ENCODE peak calls at places on chromosome 15, in eight cellular contexts. P, C, H, R, F, B, I and U are unnamed samples.

GRCh38 chr15:29871401-29871800 is 49.1 kb upstream of the TJP1 start:
- DNase-seq in B (no peak), I (peak), H (no peak), P (no peak), F (peak), R (no peak), C (no peak), U (no peak)

GRCh38 chr15:93107646-93108045 is 18.6 kb upstream of the RGMA start:
- DNase-seq in I (no peak), C (no peak), B (no peak), R (no peak), F (no peak), P (no peak), H (no peak), U (no peak)

GRCh38 chr15:100438570-100438969 is 90.2 kb downstream of the CERS3 start:
- DNase-seq in B (no peak), C (peak), P (peak), F (peak), I (peak), R (peak), H (no peak), U (no peak)

GRCh38 chr15:89362203-89363101 is 27.8 kb upstream of the POLG start:
- DNase-seq in P (no peak), C (no peak), I (no peak), R (no peak), F (peak), H (no peak), B (no peak), U (no peak)

GRCh38 chr15:92092391-92092790 is 238.9 kb downstream of the SLCO3A1 start:
- DNase-seq in H (no peak), P (no peak), B (no peak), I (no peak), F (no peak), C (no peak), R (no peak), U (no peak)

GRCh38 chr15:51731549-51732267 is 5.7 kb downstream of the LYSMD2 start:
- DNase-seq in P (peak), B (peak), F (no peak), R (peak), H (no peak), I (no peak), C (peak), U (peak)

GRCh38 chr15:51736069-51736468 is 1.4 kb downstream of the LYSMD2 start:
- DNase-seq in I (no peak), C (no peak), R (no peak), B (peak), H (no peak), F (no peak), P (peak), U (no peak)

GRCh38 chr15:76342046-76342381 is 5.4 kb downstream of the ISL2 start:
- DNase-seq in C (no peak), P (no peak), H (peak), B (peak), F (no peak), I (no peak), R (no peak), U (peak)

GRCh38 chr15:58770857-58771620 is at the start of gene MINDY2:
- DNase-seq in F (peak), C (peak), H (peak), B (peak), P (peak), I (peak), R (peak), U (peak)

GRCh38 chr15:58775402-58775801 is 4.3 kb downstream of the MINDY2 start:
- DNase-seq in H (no peak), P (no peak), B (no peak), C (no peak), F (no peak), I (no peak), R (no peak), U (no peak)

GRCh38 chr15:58770519-58770856 is 614 bp upstream of the MINDY2 start:
- DNase-seq in B (peak), R (no peak), I (no peak), P (no peak), F (no peak), C (peak), H (no peak), U (peak)

GRCh38 chr15:58773024-58773423 is 1.9 kb downstream of the MINDY2 start:
- DNase-seq in P (no peak), I (no peak), C (no peak), H (no peak), F (no peak), R (no peak), B (no peak), U (no peak)

DNA sequence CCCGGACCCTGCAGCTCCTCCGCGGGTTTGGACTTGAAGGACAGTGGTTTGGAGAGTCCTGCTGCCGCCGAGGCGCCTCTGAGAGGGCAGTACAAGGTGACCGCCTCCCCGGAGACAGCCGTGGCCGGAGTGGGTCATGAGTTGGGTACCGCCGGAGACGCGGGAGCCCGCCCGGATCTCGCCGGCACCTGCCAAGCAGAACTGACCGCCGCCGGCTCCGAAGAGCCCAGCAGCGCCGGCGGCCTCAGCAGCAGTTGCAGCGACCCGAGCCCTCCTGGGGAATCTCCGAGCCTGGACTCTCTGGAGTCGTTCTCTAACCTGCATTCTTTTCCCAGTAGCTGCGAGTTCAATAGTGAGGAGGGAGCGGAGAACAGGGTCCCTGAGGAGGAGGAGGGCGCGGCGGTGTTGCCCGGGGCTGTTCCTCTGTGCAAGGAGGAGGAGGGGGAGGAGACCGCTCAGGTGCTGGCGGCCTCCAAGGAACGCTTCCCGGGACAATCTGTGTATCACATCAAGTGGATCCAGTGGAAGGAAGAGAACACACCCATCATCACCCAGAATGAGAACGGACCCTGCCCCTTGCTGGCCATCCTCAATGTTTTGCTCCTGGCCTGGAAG is 626 bp downstream of the MINDY2 start:
- DNase-seq in C (no peak), R (no peak), H (peak), I (peak), P (no peak), B (no peak), F (peak), U (peak)
- TF ChIP-seq CTCF in C (no peak), R (no peak), H (no peak), I (no peak), P (no peak), B (no peak), F (no peak), U (no peak)

DNA sequence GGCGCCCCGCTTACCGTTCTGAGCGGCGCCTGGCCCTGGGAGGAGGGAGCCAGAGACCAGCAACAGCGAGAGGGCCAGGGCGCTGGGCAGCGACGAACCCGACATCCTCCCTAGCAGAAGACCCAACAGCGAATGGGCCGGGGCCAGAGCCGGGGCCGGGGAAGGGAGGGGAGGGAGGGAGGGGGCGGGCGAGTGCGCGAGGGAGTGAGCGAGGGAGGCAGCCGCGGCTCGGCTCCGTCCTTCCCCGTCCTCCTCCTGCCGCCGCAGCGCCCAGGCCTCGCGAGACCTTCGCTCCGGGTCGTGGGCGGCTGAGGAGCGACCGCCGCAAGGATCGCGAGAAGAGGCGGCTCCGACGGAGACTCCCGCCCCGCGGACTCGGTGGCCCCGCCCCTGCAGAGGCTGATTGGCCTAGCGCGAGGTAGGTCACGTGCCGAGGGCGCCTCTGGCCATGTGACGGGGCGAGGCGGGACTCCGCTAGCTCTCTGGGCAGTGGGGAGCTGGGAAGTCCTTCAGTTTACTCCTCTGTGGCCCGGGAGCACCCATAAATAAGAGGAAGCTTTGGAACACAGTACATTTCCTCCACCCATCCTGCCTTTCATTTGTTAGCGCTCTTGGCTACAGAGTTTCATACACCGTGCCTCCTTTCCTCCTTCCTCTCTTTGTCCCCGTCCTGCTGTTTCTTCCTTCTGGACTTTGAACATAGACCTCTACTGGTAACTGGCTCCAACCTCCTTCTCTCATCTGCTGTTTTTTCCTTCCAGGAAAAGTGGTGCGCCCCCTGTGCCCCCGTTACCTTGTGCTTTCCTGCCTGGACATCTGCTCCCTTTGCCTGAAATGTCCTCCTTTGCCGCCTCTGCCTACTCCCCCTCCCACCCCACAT is at the start of gene NPTN:
- DNase-seq in I (peak), C (peak), F (peak), H (peak), P (peak), B (peak), R (peak), U (peak)
- TF ChIP-seq CTCF in I (no peak), C (no peak), F (peak), H (no peak), P (no peak), B (no peak), R (no peak), U (no peak)

DNA sequence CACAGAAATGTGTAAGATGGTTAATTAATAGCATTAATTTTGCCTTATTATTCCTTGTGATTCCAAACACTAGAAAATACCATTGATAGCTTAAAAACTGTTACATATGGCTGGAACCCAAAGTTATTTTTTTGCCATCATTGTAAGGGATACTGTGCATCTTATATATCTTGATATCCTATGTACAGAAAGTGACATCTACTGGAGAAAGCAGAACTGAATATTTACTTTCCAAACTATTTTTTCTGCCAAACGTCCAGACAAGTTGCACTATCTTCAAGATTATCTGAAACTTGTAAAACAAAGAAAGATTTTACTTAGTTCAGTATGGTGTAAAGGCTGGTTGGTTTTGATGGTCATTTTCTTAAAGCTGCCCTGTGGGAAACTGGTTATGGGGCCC is 33.3 kb upstream of the MEIS2 start:
- DNase-seq in I (no peak), R (no peak), H (no peak), P (no peak), B (no peak), C (peak), F (no peak), U (no peak)
- TF ChIP-seq CTCF in I (no peak), R (no peak), H (peak), P (peak), B (no peak), C (no peak), F (peak), U (no peak)

DNA sequence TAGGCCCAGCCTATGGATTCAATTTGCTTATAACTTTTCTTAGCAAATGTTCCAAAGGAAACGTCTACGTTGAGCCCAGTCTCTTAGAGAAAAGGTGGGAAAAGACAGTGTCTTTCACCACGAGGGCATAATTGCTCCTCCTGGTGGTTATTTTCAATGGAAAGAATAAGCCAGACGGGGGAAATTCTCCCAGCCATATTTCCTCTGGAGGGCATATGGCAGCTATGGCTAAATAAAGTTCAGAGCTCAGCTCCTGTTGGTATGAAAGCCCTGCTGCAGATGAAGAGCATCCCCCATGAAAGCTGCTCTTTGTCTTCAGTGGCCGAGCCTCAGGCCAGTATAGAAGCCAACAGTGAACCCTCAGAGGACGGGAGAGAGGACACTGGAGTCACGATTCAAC is 297.9 kb downstream of the RYR3 start:
- DNase-seq in C (no peak), B (no peak), P (no peak), H (peak), F (no peak), I (no peak), R (no peak), U (no peak)
- TF ChIP-seq CTCF in C (no peak), B (no peak), P (no peak), H (peak), F (peak), I (no peak), R (no peak), U (no peak)

DNA sequence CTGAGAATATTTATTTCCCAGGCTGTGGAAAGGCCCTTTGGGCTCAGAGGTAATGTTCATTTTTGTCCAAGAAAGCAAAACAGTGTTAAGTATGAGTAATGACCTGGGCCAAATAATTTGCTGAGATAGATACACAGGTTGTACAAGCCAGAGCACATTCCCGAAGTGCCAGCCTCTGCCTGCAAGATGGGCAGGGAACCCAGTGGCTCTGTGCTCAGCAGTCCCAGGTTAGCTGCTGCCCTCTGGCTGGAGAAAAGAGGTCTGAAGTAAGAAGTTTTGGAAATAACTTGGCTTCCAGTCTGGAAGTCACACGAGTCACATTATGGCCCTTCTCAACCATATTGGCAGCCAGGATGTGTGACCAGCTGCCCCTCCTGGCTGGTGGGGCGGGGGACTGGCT is 20.2 kb downstream of the MYZAP start:
- DNase-seq in I (no peak), R (no peak), C (no peak), B (no peak), H (no peak), P (no peak), F (no peak), U (no peak)
- TF ChIP-seq CTCF in I (peak), R (no peak), C (no peak), B (no peak), H (no peak), P (no peak), F (peak), U (no peak)

DNA sequence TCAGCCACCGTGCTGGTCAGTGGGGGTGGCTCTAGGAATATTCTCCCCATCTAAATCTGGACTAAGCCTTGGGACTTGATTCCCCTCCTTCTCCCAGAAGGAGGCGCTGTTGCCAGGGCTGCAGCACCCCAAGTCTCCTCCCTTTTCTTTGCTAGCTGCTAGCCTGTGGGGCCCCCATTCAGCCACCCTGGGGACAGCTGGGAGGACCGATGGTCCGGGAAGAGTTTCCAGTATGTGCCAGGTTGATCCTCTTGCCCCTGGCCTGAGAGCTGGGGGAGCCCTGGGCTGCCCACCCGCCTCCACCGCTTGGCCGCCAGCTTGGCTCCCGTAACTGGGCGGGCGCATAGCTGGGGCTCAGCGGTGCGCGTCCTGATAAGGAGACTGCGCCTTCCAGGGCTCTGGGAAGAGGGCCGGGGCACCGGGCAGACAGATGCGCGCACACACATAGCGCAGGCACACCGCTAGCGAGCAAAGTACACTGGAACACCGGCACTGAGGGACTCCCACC is 4.2 kb downstream of the SMAD6 start:
- DNase-seq in I (no peak), C (peak), P (no peak), B (peak), R (no peak), H (no peak), F (no peak), U (no peak)
- TF ChIP-seq CTCF in I (no peak), C (peak), P (peak), B (peak), R (no peak), H (peak), F (no peak), U (no peak)

GRCh38 chr15:71104636-71105035 is 10.6 kb upstream of the THSD4 start:
- DNase-seq in B (no peak), I (no peak), C (no peak), P (no peak), F (no peak), R (no peak), H (no peak), U (no peak)
- TF ChIP-seq CTCF in B (no peak), I (no peak), C (no peak), P (no peak), F (no peak), R (no peak), H (no peak), U (no peak)

GRCh38 chr15:94135748-94136147 is 95.6 kb upstream of the MCTP2 start:
- DNase-seq in R (no peak), B (no peak), F (no peak), P (no peak), I (no peak), C (no peak), H (no peak), U (no peak)
- TF ChIP-seq CTCF in R (no peak), B (no peak), F (no peak), P (no peak), I (no peak), C (no peak), H (peak), U (no peak)

DNA sequence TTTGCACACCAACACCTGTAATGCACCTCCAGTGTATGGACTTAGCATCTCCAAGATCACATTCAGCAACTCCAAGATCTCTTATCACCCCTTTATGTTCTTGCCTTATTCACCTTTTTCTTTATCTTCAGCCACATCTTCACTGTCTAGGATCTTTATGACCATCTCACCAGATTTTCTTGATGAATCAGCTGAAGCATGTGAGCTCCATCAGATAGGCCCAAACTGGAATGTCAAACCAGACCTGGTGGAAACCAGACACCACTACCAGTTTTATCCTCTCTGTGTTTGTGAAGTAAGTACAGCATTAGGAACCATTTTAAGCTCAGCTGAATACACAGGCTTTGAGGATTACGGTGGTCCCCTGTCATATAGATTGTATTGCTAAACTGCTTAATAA is 330.4 kb upstream of the NDN start:
- DNase-seq in R (no peak), B (no peak), I (no peak), H (no peak), P (no peak), C (no peak), F (no peak), U (no peak)
- TF ChIP-seq CTCF in R (no peak), B (no peak), I (no peak), H (no peak), P (no peak), C (no peak), F (no peak), U (no peak)

DNA sequence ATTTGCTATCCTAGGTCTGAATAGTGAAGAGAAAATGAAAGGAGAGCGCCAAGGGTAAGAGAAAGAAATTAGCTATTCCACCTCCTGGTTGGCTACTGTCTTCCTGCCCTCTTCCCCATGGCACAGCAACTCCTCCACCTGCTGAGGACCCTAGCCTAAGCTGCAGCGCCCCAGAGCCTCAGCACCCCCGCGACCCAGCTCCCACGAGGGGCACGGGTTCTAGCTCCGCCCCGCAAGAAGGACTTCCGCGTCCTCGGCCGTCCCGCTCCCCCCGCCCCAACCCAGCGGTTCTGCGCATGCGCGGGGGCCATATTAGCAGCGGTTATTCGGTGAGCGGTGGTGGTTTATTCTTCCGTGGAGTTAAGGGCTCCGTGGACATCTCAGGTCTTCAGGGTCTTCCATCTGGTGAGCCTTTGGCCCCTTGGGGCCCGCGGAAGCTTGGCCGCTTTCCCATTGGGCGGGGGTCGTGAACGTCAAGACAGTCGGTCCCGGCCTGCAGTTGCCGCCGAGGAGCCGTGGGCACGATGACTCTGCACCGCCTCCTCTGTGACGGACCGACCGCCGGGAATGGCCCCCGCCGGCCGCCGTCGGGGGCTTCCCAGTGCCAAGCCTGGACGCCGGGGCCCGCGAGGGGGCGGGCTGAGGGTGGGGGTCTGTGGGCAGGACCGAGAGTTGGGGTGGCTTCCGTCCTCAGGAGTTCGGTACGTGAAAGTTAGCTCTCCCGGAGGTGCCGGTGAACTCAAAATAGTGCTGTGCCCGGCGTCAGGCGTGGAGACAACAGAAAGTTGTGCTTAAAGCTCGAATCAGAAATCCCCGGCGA is at the start of gene PSMA4:
- DNase-seq in C (peak), R (peak), P (peak), F (peak), I (peak), H (peak), B (peak), U (peak)
- TF ChIP-seq CTCF in C (no peak), R (no peak), P (peak), F (peak), I (peak), H (peak), B (peak), U (no peak)